ENCODE peak calls at places on chromosomes 2 and 18, in four cellular contexts. G is NCI-H460, J is HL-60, C is mucosa of gallbladder. V is an unnamed sample.

GRCh38 chr2:120435671-120436459 is 89.9 kb downstream of the INHBB start:
- DNase-seq in C (no peak), G (no peak), J (no peak), V (peak)

GRCh38 chr2:157897106-157897971 is 21.2 kb upstream of the ACVR1 start:
- DNase-seq in C (no peak), G (no peak), J (no peak), V (no peak)

GRCh38 chr2:97963880-97964279 is 31.9 kb downstream of the TMEM131 start:
- DNase-seq in J (no peak), C (no peak), G (no peak), V (no peak)

GRCh38 chr18:57771183-57771582 is 31.9 kb downstream of the ATP8B1 start:
- DNase-seq in J (peak), G (no peak), C (peak), V (no peak)

GRCh38 chr2:101827246-101827645 is 129.7 kb downstream of the MAP4K4 start:
- DNase-seq in J (no peak), C (no peak), G (no peak), V (no peak)

GRCh38 chr2:28080911-28081310 is 190.4 kb downstream of the BABAM2 start:
- DNase-seq in J (no peak), C (no peak), G (no peak), V (no peak)

GRCh38 chr2:60608679-60609078 is 55.2 kb upstream of the BCL11A start:
- DNase-seq in J (no peak), G (no peak), C (no peak), V (no peak)

GRCh38 chr18:26971327-26971918 is 105.9 kb upstream of the AQP4 start:
- DNase-seq in G (no peak), C (no peak), J (no peak), V (no peak)

GRCh38 chr18:58541137-58541788 is 87.6 kb downstream of the ALPK2 start:
- DNase-seq in G (peak), J (no peak), C (no peak), V (no peak)

GRCh38 chr2:98561902-98562695 is 46.2 kb downstream of the COA5 start:
- DNase-seq in G (no peak), J (no peak), C (no peak), V (no peak)

GRCh38 chr18:58223717-58224424 is 179.8 kb downstream of the NEDD4L start:
- DNase-seq in G (peak), C (peak), J (no peak), V (no peak)

GRCh38 chr2:59167514-59167913 is 926.4 kb upstream of the FANCL start:
- DNase-seq in G (no peak), C (no peak), J (no peak), V (no peak)

GRCh38 chr18:78713726-78714125 is 265.9 kb upstream of the SALL3 start:
- DNase-seq in J (no peak), G (no peak), C (no peak), V (no peak)

GRCh38 chr2:233436691-233437438 is 82.6 kb downstream of the DGKD start:
- DNase-seq in C (no peak), G (no peak), J (no peak), V (no peak)

GRCh38 chr2:128585706-128586105 is 267.0 kb upstream of the HS6ST1 start:
- DNase-seq in J (no peak), G (no peak), C (no peak), V (no peak)

GRCh38 chr2:185522472-185522871 is 216.1 kb upstream of the FSIP2 start:
- DNase-seq in J (no peak), G (no peak), C (no peak), V (no peak)

GRCh38 chr18:24514439-24514838 is 54.0 kb downstream of the HRH4 start:
- DNase-seq in G (peak), J (peak), C (no peak), V (no peak)

GRCh38 chr18:54787616-54788015 is 40.7 kb upstream of the RAB27B start:
- DNase-seq in C (no peak), G (no peak), J (no peak), V (no peak)